ENCODE peak calls at places on chromosomes 4 and X, in nine cellular contexts. K is HCT116, O is fibroblast of lung, C is OCI-LY7, D is osteoblast, H is hepatocyte, G is neural progenitor cell, I is A549, S is HepG2. R is an unnamed sample.

GRCh38 chr4:168388890-168389289 is 70.3 kb upstream of the DDX60 start:
- DNase-seq in K (no peak), O (peak; percentile 66), C (no peak), D (no peak), H (peak; percentile 30), G (no peak), I (no peak), S (no peak), R (peak; percentile 80)

GRCh38 chr4:55004831-55005230 is 120.6 kb downstream of the KDR start:
- DNase-seq in K (no peak), O (peak; percentile 60), C (no peak), D (no peak), H (no peak), G (peak; percentile 20), I (no peak), S (no peak), R (no peak)

GRCh38 chr4:40718571-40718970 is 31.2 kb upstream of the NSUN7 start:
- DNase-seq in K (no peak), O (no peak), C (no peak), D (no peak), H (peak; percentile 16), G (peak; percentile 90), I (no peak), S (no peak), R (no peak)

GRCh38 chrX:40016702-40017101 is 81.1 kb downstream of the BCOR start:
- DNase-seq in K (no peak), O (no peak), C (no peak), D (no peak), H (no peak), G (no peak), I (no peak), S (no peak), R (no peak)

GRCh38 chr4:4206204-4206603 is 20.5 kb downstream of the OTOP1 start:
- DNase-seq in K (peak; percentile 10), O (no peak), C (no peak), D (no peak), H (no peak), G (no peak), I (no peak), S (no peak), R (no peak)

GRCh38 chr4:38385286-38386010 is 278.6 kb upstream of the KLF3 start:
- DNase-seq in K (no peak), O (peak; percentile 41), C (no peak), D (no peak), H (peak; percentile 40), G (peak; percentile 34), I (peak; percentile 41), S (peak; percentile 96), R (peak; percentile 14)

GRCh38 chr4:125702406-125702805 is 387.7 kb downstream of the FAT4 start:
- DNase-seq in K (no peak), O (peak; percentile 24), C (no peak), D (no peak), H (no peak), G (no peak), I (no peak), S (no peak), R (no peak)

GRCh38 chr4:24753519-24753918 is 41.9 kb upstream of the SOD3 start:
- DNase-seq in K (no peak), O (peak; percentile 14), C (no peak), D (no peak), H (no peak), G (no peak), I (peak; percentile 79), S (no peak), R (peak; percentile 100)

GRCh38 chr4:56048621-56049427 is 100.1 kb downstream of the CEP135 start:
- DNase-seq in K (peak; percentile 29), O (peak; percentile 62), C (peak; percentile 89), D (peak; percentile 92), H (peak; percentile 91), G (peak; percentile 91), I (peak; percentile 45), S (no peak), R (peak; percentile 31)

GRCh38 chrX:79270401-79270800 is 96.7 kb downstream of the ITM2A start:
- DNase-seq in K (no peak), O (no peak), C (peak; percentile 74), D (no peak), H (no peak), G (peak; percentile 66), I (peak; percentile 1), S (no peak), R (no peak)

GRCh38 chr4:155974957-155975356 is 21.3 kb upstream of the CTSO start:
- DNase-seq in K (no peak), O (peak; percentile 24), C (no peak), D (no peak), H (no peak), G (no peak), I (no peak), S (no peak), R (no peak)

GRCh38 chr4:43763029-43763610 is 685.5 kb downstream of the KCTD8 start:
- DNase-seq in K (no peak), O (peak; percentile 31), C (no peak), D (no peak), H (no peak), G (peak; percentile 19), I (no peak), S (no peak), R (no peak)

GRCh38 chr4:138938371-138938699 is 77.2 kb upstream of the NOCT start:
- DNase-seq in K (peak; percentile 27), O (peak; percentile 54), C (peak; percentile 23), D (peak; percentile 84), H (peak; percentile 52), G (peak; percentile 54), I (peak; percentile 56), S (peak; percentile 27), R (peak; percentile 48)

GRCh38 chr4:137510866-137511265 is 21.4 kb downstream of the PCDH18 start:
- DNase-seq in K (peak; percentile 62), O (peak; percentile 95), C (no peak), D (peak; percentile 73), H (peak; percentile 54), G (no peak), I (peak; percentile 52), S (no peak), R (peak; percentile 58)

GRCh38 chr4:151215295-151215694 is 61.7 kb upstream of the PRSS48 start:
- DNase-seq in K (no peak), O (no peak), C (no peak), D (no peak), H (no peak), G (no peak), I (no peak), S (no peak), R (no peak)

GRCh38 chrX:136268051-136269048 is 17.1 kb upstream of the MAP7D3 start:
- DNase-seq in K (peak; percentile 7), O (no peak), C (peak; percentile 63), D (no peak), H (peak; percentile 44), G (peak; percentile 24), I (peak; percentile 52), S (peak; percentile 4), R (no peak)
- H3K4me2 ChIP-seq in K (no peak overlapping the region), O (no peak overlapping the region), C (no peak overlapping the region), D (no peak overlapping the region), H (no peak overlapping the region), G (no peak overlapping the region), I (no peak overlapping the region), S (no peak overlapping the region), R (no peak overlapping the region)

GRCh38 chr4:186148335-186148975 is 42.9 kb upstream of the CYP4V2 start:
- DNase-seq in K (no peak), O (no peak), C (no peak), D (no peak), H (no peak), G (no peak), I (no peak), S (no peak), R (no peak)

GRCh38 chr4:186151499-186151898 is 39.9 kb upstream of the CYP4V2 start:
- DNase-seq in K (no peak), O (no peak), C (no peak), D (no peak), H (peak; percentile 1), G (no peak), I (no peak), S (no peak), R (no peak)

GRCh38 chr4:186146443-186146842 is 41.9 kb downstream of the FAM149A start:
- DNase-seq in K (no peak), O (no peak), C (no peak), D (no peak), H (no peak), G (no peak), I (no peak), S (no peak), R (no peak)

GRCh38 chr4:186150926-186151325 is 40.4 kb upstream of the CYP4V2 start:
- DNase-seq in K (no peak), O (no peak), C (no peak), D (no peak), H (no peak), G (no peak), I (no peak), S (no peak), R (no peak)

GRCh38 chr4:186149872-186150271 is 41.5 kb upstream of the CYP4V2 start:
- DNase-seq in K (no peak), O (no peak), C (peak; percentile 58), D (no peak), H (peak; percentile 52), G (peak; percentile 65), I (peak; percentile 53), S (peak; percentile 39), R (no peak)
- TF ChIP-seq CTCF in K (no peak), O (peak; percentile 49), C (peak; percentile 88), D (peak; percentile 65), H (peak; percentile 61), G (peak; percentile 80), I (peak; percentile 11), S (peak; percentile 65), R (peak; percentile 74)

GRCh38 chr4:173367946-173368345 is 2.8 kb upstream of the SAP30 start:
- DNase-seq in K (no peak), O (peak; percentile 20), C (peak; percentile 7), D (peak; percentile 83), H (no peak), G (no peak), I (no peak), S (no peak), R (peak; percentile 15)

GRCh38 chr4:173370477-173371291 is at the start of gene SAP30:
- DNase-seq in K (peak; percentile 94), O (peak; percentile 97), C (peak; percentile 98), D (peak; percentile 98), H (peak; percentile 99), G (peak; percentile 99), I (peak; percentile 96), S (peak; percentile 95), R (peak; percentile 97)

GRCh38 chr4:173367285-173367684 is 3.5 kb upstream of the SAP30 start:
- DNase-seq in K (no peak), O (peak; percentile 17), C (peak; percentile 24), D (peak; percentile 23), H (no peak), G (no peak), I (no peak), S (no peak), R (peak; percentile 44)

GRCh38 chr4:173371292-173372192 is 788 bp downstream of the SAP30 start:
- DNase-seq in K (no peak), O (peak; percentile 72), C (peak; percentile 73), D (peak; percentile 90), H (peak; percentile 78), G (peak; percentile 83), I (peak; percentile 51), S (peak; percentile 29), R (peak; percentile 77)

GRCh38 chr4:173370130-173370476 is 651 bp upstream of the SAP30 start:
- DNase-seq in K (no peak), O (no peak), C (peak; percentile 77), D (peak; percentile 80), H (no peak), G (no peak), I (no peak), S (no peak), R (no peak)
- H3K4me2 ChIP-seq in K (peak overlapping the region; percentile 98), O (peak overlapping the region; percentile 92), C (peak overlapping the region; percentile 97), D (peak overlapping the region; percentile 100), H (peak overlapping the region; percentile 79), G (peak overlapping the region; percentile 93), I (peak overlapping the region; percentile 77), S (peak overlapping the region; percentile 97), R (peak overlapping the region; percentile 74)

GRCh38 chrX:82218361-82218760 is 1016.5 kb downstream of the SH3BGRL start:
- DNase-seq in K (no peak), O (peak; percentile 0), C (peak; percentile 48), D (no peak), H (peak; percentile 52), G (peak; percentile 44), I (peak; percentile 39), S (peak; percentile 0), R (peak; percentile 17)
- TF ChIP-seq CTCF in K (peak; percentile 39), O (no peak), C (peak; percentile 72), D (peak; percentile 19), H (peak; percentile 36), G (peak; percentile 56), I (no peak), S (peak; percentile 20), R (peak; percentile 61)

R was measured in mammary epithelial cell.